ENCODE peak calls at places on chromosomes 5 and 9, in four cellular contexts. B is CD8-positive, alpha-beta T cell; E is aorta; M is mammary epithelial cell. R is an unnamed sample.

GRCh38 chr5:156835905-156836304 is 14.2 kb upstream of the PPP1R2B start:
- DNase-seq in B (no peak), E (no peak), M (no peak), R (no peak)

GRCh38 chr9:117377046-117377445 is 37.8 kb downstream of the ASTN2 start:
- DNase-seq in B (no peak), E (no peak), M (no peak), R (no peak)

GRCh38 chr5:446066-446725 is 3.2 kb downstream of the EXOC3 start:
- DNase-seq in B (no peak), E (no peak), M (no peak), R (peak)

GRCh38 chr5:127012933-127013332 is 17.4 kb downstream of the MARCHF3 start:
- DNase-seq in B (no peak), E (no peak), M (peak), R (no peak)

GRCh38 chr5:44387391-44387790 is 1.8 kb downstream of the FGF10 start:
- DNase-seq in B (no peak), E (no peak), M (no peak), R (no peak)

GRCh38 chr5:6454628-6455053 is 6.0 kb downstream of the UBE2QL1 start:
- DNase-seq in B (no peak), E (no peak), M (no peak), R (no peak)

GRCh38 chr5:151128817-151129216 is 28.8 kb downstream of the ANXA6 start:
- DNase-seq in B (no peak), E (no peak), M (no peak), R (no peak)

GRCh38 chr5:163379298-163380155 is 57.9 kb upstream of the CCNG1 start:
- DNase-seq in B (no peak), E (no peak), M (peak), R (peak)

GRCh38 chr5:135011355-135012032 is 22.5 kb downstream of the PITX1 start:
- DNase-seq in B (peak), E (no peak), M (no peak), R (no peak)

GRCh38 chr5:41747708-41748107 is 122.5 kb downstream of the OXCT1 start:
- DNase-seq in B (no peak), E (no peak), M (no peak), R (no peak)

GRCh38 chr5:148290271-148291195 is 21.7 kb upstream of the SPINK7 start:
- DNase-seq in B (no peak), E (no peak), M (peak), R (no peak)

GRCh38 chr9:84668204-84669007 is 1.1 kb upstream of the NTRK2 start:
- DNase-seq in B (no peak), E (peak), M (peak), R (peak)

GRCh38 chr5:402615-403359 is 40.2 kb upstream of the EXOC3 start:
- DNase-seq in B (no peak), E (no peak), M (no peak), R (peak)

GRCh38 chr9:100589582-100589981 is 11.7 kb downstream of the CAVIN4 start:
- DNase-seq in B (no peak), E (no peak), M (peak), R (no peak)

GRCh38 chr5:139765409-139766217 is 30.0 kb upstream of the PSD2 start:
- DNase-seq in B (peak), E (peak), M (peak), R (no peak)

GRCh38 chr5:124736111-124736813 is 10.2 kb downstream of the ZNF608 start:
- DNase-seq in B (no peak), E (no peak), M (no peak), R (no peak)

GRCh38 chr5:157398310-157398709 is 61.7 kb upstream of the NIPAL4 start:
- DNase-seq in B (no peak), E (no peak), M (no peak), R (no peak)

GRCh38 chr5:1067141-1068121 is 44.4 kb downstream of the SLC12A7 start:
- DNase-seq in B (no peak), E (no peak), M (no peak), R (no peak)

GRCh38 chr5:173714551-173715428 is 98.3 kb upstream of the BOD1 start:
- DNase-seq in B (no peak), E (no peak), M (peak), R (no peak)

GRCh38 chr9:91417602-91418218 is 5.9 kb downstream of the NFIL3 start:
- DNase-seq in B (no peak), E (no peak), M (no peak), R (no peak)

GRCh38 chr9:91412895-91413294 is 10.7 kb downstream of the NFIL3 start:
- DNase-seq in B (no peak), E (no peak), M (no peak), R (no peak)

GRCh38 chr9:91419222-91420191 is 4.1 kb downstream of the NFIL3 start:
- DNase-seq in B (no peak), E (peak), M (peak), R (peak)

GRCh38 chr9:91415290-91415689 is 8.3 kb downstream of the NFIL3 start:
- DNase-seq in B (no peak), E (no peak), M (no peak), R (no peak)

DNA sequence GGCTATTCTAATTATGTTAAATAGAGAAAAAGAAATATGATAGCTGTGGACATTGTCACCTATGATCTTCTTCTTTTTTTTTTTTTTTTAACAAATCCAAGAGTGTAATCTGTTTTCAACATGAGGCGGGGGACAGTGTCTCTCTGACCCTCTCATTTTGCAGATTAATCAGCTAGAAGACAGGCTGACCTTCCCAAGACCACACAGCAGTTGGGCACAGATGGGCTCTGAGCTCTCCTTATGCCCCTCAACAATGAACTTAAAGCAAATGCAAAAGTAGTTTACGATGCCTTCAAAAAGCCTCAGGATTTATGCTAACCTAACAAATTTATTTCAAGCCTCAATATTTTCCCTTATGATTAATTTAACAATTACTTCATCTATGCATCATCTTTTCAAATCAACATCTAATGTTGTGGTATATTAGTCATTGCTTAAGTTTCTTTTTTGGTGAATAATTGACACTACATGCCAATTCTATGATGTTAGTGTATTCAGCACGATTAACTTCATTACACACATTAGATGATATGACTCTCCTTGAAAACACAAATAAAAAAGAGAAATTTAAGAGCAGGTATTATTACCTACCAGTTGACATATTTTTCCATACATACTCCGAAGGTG is 7.4 kb downstream of the NFIL3 start:
- DNase-seq in B (no peak), E (no peak), M (peak), R (no peak)
- H3K27ac ChIP-seq in B (no peak), E (no peak), M (no peak), R (no peak)

DNA sequence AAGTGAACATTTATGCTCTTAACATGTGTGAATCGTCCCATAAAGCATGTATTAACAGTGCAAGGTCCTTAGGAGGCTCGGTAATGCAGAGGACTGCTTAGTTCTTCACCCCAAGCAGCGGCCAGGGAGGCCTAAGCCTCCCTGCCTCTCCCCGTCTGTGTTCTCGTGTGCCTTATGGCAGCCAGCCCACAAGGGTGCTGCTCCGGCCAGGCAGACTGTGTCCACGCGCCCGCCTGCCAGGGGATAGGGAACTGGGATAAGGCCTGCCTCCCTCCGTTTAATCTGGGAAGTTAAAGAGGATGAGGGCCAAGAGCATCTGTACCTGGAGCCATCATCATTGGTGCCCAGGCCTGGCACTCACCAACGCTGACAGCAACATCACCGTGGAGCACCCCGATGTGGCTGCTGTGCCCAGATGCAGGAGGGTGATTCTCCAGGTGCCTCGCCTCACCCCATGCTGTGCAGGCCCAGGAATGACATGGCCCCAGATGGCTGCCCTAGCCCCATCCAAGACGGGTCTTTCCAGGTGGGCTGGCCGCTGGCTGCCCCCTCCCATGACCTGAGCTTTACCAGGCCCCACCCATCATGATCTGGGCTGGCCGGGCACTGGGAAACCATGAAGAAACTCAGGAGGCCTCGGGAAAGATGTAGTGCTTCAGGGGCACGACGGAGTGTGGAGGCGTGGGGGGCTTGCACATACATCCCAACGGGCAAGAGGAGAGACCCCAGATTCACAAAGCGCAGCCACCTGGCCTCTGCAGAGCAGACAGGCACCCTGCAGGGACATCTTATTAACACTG is 35.6 kb upstream of the SUSD3 start:
- DNase-seq in B (no peak), E (no peak), M (no peak), R (no peak)
- H3K27ac ChIP-seq in B (peak), E (no peak), M (no peak), R (no peak)

GRCh38 chr5:38165435-38165834 is 92.9 kb upstream of the EGFLAM start:
- DNase-seq in B (no peak), E (no peak), M (no peak), R (no peak)
- H3K27ac ChIP-seq in B (no peak), E (no peak), M (no peak), R (no peak)

GRCh38 chr5:95712347-95712958 is 18.7 kb upstream of the RHOBTB3 start:
- DNase-seq in B (no peak), E (no peak), M (peak), R (no peak)
- H3K27ac ChIP-seq in B (no peak), E (no peak), M (no peak), R (no peak)

GRCh38 chr5:37189355-37189754 is 59.8 kb downstream of the CPLANE1 start:
- DNase-seq in B (no peak), E (no peak), M (no peak), R (no peak)
- H3K27ac ChIP-seq in B (no peak), E (no peak), M (no peak), R (no peak)

DNA sequence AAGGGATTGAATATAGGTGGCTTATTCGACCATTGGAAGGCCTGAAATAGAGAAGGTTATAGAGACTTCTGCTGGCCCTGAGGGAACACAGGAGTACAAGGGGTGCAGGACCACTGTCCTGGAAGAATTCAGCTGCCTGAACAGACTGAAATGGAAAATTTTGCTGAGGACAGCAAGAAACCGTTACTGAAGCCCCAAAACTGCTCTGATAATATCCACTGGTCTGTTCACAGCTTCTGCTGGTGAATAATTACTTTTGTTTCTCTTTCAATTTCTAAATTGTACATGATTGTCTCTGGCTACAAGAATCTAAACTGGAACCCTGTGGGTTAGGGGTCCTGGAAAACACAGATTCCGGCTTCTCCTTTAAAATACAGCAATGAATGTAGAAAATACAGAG is 218.5 kb upstream of the CDH12 start:
- DNase-seq in B (no peak), E (no peak), M (no peak), R (no peak)
- H3K27ac ChIP-seq in B (no peak), E (no peak), M (no peak), R (no peak)

DNA sequence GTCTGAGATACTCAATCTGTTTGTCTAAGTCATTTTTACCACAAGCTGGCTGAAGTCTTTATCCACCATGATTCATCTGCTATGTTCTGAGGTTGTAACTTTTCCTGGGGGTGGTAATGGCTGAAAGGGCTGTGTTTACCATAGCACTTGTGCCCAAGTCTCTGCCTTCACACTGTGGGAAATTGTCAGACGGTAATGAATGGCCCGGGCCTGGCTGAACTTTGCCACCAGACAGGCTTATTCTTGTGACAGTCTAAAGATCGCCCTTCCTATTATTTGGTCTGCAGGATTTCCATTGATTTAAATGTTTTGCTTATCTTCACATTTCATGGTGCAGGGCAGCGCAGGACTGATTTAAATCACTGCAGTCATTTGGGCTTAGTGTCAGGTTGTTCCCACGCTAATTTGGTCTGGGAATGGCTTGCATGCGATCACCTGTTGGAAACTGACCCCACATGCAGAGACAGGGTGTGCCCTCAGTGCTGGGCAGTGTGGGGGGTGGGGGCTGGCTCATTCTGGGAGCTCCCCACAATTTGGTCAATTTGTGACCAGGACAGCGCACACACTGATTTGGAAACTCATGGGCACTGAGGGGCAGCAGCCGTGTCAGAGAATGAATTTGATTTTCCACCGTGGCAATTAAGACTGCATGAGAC is 109.3 kb upstream of the ICE1 start:
- DNase-seq in B (no peak), E (no peak), M (no peak), R (no peak)
- H3K27ac ChIP-seq in B (no peak), E (no peak), M (no peak), R (no peak)

DNA sequence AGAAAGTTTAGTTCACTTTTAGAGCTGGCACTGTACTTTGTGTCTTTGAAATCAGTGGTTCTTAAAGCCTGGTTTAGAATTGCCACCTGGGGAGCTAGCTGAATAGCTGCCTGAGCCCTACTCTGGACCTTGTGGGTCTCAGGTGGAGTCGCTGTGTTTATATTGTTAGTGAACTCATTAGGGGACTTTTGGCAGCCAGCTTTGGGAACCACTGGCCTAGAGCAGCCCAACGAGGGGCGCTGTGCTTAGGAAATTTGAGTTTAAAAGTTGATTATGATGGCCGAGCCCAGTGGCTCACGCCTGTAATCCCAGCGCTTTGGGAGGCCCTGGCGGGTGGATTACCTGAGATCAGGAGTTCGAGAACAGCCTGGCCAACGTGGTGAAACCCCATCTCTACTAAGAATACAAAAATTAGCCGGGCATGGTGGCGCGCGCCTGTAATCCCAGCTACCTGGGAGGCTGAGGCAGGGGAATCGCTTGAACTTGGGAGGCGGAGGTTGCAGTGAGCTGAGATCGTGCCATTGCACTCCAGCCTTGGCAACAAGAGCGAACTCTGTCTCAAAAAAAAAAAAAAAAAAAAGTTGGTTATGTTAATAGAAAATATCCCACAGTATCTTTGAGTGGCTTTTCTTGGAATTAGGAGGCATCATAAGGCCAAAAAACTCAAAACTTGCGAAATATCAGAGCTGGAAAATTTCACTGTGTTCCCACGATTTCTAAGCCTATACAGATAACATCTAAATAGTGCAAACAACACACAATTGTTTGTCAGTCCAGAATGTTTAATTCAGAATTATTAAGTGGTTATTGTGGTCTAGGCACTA is 781 bp downstream of the MCCC2 start:
- DNase-seq in B (no peak), E (no peak), M (no peak), R (no peak)
- H3K27ac ChIP-seq in B (peak), E (no peak), M (peak), R (peak)

GRCh38 chr9:22052376-22052945 is 43.4 kb upstream of the CDKN2B start:
- DNase-seq in B (no peak), E (no peak), M (peak), R (no peak)
- H3K27ac ChIP-seq in B (no peak), E (no peak), M (peak), R (peak)

R was measured in HL-60.